ENCODE peak calls at places on chromosomes 6 and 20, in ten cellular contexts. One of them, this sample, is unnamed. For H3K27me3, the result is how much of the 10 kb centered on the place peaks cover.

GRCh38 chr6:35014341-35014740 is 125.3 kb downstream of the ANKS1A start:
- DNase-seq in CD8-positive, alpha-beta T cell: no peak
- DNase-seq in left lung: no peak
- DNase-seq in keratinocyte: no peak
- DNase-seq in brain microvascular endothelial cell: no peak
- DNase-seq in AG04450: no peak
- DNase-seq in prostate gland: no peak
- DNase-seq in stomach: no peak
- DNase-seq in cardiac muscle cell: no peak
- DNase-seq in pancreas: no peak
- DNase-seq in this sample: no peak

GRCh38 chr6:106546322-106547052 is 82.8 kb downstream of the RTN4IP1 start:
- DNase-seq in keratinocyte: peak
- DNase-seq in prostate gland: no peak
- DNase-seq in left lung: no peak
- DNase-seq in cardiac muscle cell: no peak
- DNase-seq in pancreas: no peak
- DNase-seq in stomach: no peak
- DNase-seq in brain microvascular endothelial cell: peak
- DNase-seq in AG04450: peak
- DNase-seq in CD8-positive, alpha-beta T cell: no peak
- DNase-seq in this sample: no peak

GRCh38 chr6:118509009-118509617 is 39.0 kb upstream of the PLN start:
- DNase-seq in AG04450: peak
- DNase-seq in cardiac muscle cell: peak
- DNase-seq in CD8-positive, alpha-beta T cell: no peak
- DNase-seq in keratinocyte: no peak
- DNase-seq in left lung: no peak
- DNase-seq in brain microvascular endothelial cell: peak
- DNase-seq in pancreas: no peak
- DNase-seq in prostate gland: no peak
- DNase-seq in stomach: no peak
- DNase-seq in this sample: no peak

GRCh38 chr6:106702451-106703110 is 73.2 kb downstream of the QRSL1 start:
- DNase-seq in stomach: peak
- DNase-seq in left lung: no peak
- DNase-seq in pancreas: no peak
- DNase-seq in CD8-positive, alpha-beta T cell: no peak
- DNase-seq in cardiac muscle cell: no peak
- DNase-seq in AG04450: no peak
- DNase-seq in prostate gland: peak
- DNase-seq in keratinocyte: no peak
- DNase-seq in brain microvascular endothelial cell: no peak
- DNase-seq in this sample: no peak

GRCh38 chr20:18443841-18444240 is 23.0 kb downstream of the DZANK1 start:
- DNase-seq in prostate gland: no peak
- DNase-seq in CD8-positive, alpha-beta T cell: no peak
- DNase-seq in brain microvascular endothelial cell: no peak
- DNase-seq in AG04450: no peak
- DNase-seq in pancreas: no peak
- DNase-seq in stomach: no peak
- DNase-seq in cardiac muscle cell: no peak
- DNase-seq in keratinocyte: no peak
- DNase-seq in left lung: no peak
- DNase-seq in this sample: no peak

GRCh38 chr6:63764318-63764916 is 128.8 kb downstream of the PHF3 start:
- DNase-seq in cardiac muscle cell: peak
- DNase-seq in left lung: no peak
- DNase-seq in brain microvascular endothelial cell: no peak
- DNase-seq in stomach: no peak
- DNase-seq in AG04450: peak
- DNase-seq in prostate gland: no peak
- DNase-seq in keratinocyte: no peak
- DNase-seq in CD8-positive, alpha-beta T cell: no peak
- DNase-seq in pancreas: no peak
- DNase-seq in this sample: no peak

GRCh38 chr20:61628901-61629300 is 376.8 kb downstream of the CDH4 start:
- DNase-seq in keratinocyte: peak
- DNase-seq in prostate gland: no peak
- DNase-seq in brain microvascular endothelial cell: no peak
- DNase-seq in cardiac muscle cell: no peak
- DNase-seq in AG04450: no peak
- DNase-seq in CD8-positive, alpha-beta T cell: no peak
- DNase-seq in pancreas: no peak
- DNase-seq in left lung: no peak
- DNase-seq in stomach: no peak
- DNase-seq in this sample: no peak

GRCh38 chr6:11734861-11735652 is 43.5 kb downstream of the ADTRP start:
- DNase-seq in keratinocyte: no peak
- DNase-seq in prostate gland: peak
- DNase-seq in left lung: no peak
- DNase-seq in brain microvascular endothelial cell: no peak
- DNase-seq in stomach: no peak
- DNase-seq in cardiac muscle cell: no peak
- DNase-seq in pancreas: no peak
- DNase-seq in AG04450: no peak
- DNase-seq in CD8-positive, alpha-beta T cell: no peak
- DNase-seq in this sample: no peak

GRCh38 chr20:4009305-4009704 is 6.1 kb downstream of the RNF24 start:
- DNase-seq in pancreas: no peak
- DNase-seq in CD8-positive, alpha-beta T cell: no peak
- DNase-seq in left lung: no peak
- DNase-seq in prostate gland: no peak
- DNase-seq in keratinocyte: no peak
- DNase-seq in brain microvascular endothelial cell: no peak
- DNase-seq in stomach: no peak
- DNase-seq in cardiac muscle cell: no peak
- DNase-seq in AG04450: no peak
- DNase-seq in this sample: no peak

GRCh38 chr6:101887532-101887931 is 494.0 kb downstream of the GRIK2 start:
- DNase-seq in AG04450: no peak
- DNase-seq in pancreas: no peak
- DNase-seq in stomach: no peak
- DNase-seq in prostate gland: no peak
- DNase-seq in CD8-positive, alpha-beta T cell: no peak
- DNase-seq in keratinocyte: no peak
- DNase-seq in brain microvascular endothelial cell: no peak
- DNase-seq in cardiac muscle cell: no peak
- DNase-seq in left lung: no peak
- DNase-seq in this sample: no peak

GRCh38 chr6:156612361-156612760 is 164.8 kb upstream of the ARID1B start:
- DNase-seq in left lung: no peak
- DNase-seq in cardiac muscle cell: no peak
- DNase-seq in AG04450: no peak
- DNase-seq in brain microvascular endothelial cell: no peak
- DNase-seq in pancreas: no peak
- DNase-seq in prostate gland: no peak
- DNase-seq in CD8-positive, alpha-beta T cell: no peak
- DNase-seq in keratinocyte: no peak
- DNase-seq in stomach: no peak
- DNase-seq in this sample: no peak

GRCh38 chr6:166786704-166787293 is 159.7 kb upstream of the RPS6KA2 start:
- DNase-seq in cardiac muscle cell: peak
- DNase-seq in pancreas: no peak
- DNase-seq in keratinocyte: peak
- DNase-seq in CD8-positive, alpha-beta T cell: no peak
- DNase-seq in brain microvascular endothelial cell: peak
- DNase-seq in prostate gland: peak
- DNase-seq in AG04450: peak
- DNase-seq in left lung: no peak
- DNase-seq in stomach: no peak
- DNase-seq in this sample: no peak

GRCh38 chr6:137746264-137746663 is 120.8 kb upstream of the TNFAIP3 start:
- DNase-seq in AG04450: no peak
- DNase-seq in brain microvascular endothelial cell: no peak
- DNase-seq in stomach: no peak
- DNase-seq in cardiac muscle cell: no peak
- DNase-seq in CD8-positive, alpha-beta T cell: no peak
- DNase-seq in left lung: no peak
- DNase-seq in pancreas: no peak
- DNase-seq in prostate gland: no peak
- DNase-seq in keratinocyte: no peak
- DNase-seq in this sample: no peak

GRCh38 chr6:168428052-168428829 is 12.7 kb upstream of the SMOC2 start:
- DNase-seq in left lung: no peak
- DNase-seq in prostate gland: no peak
- DNase-seq in CD8-positive, alpha-beta T cell: no peak
- DNase-seq in brain microvascular endothelial cell: no peak
- DNase-seq in cardiac muscle cell: no peak
- DNase-seq in stomach: peak
- DNase-seq in pancreas: no peak
- DNase-seq in AG04450: no peak
- DNase-seq in keratinocyte: no peak
- DNase-seq in this sample: no peak

GRCh38 chr6:96837138-96837971 is at the start of gene GPR63:
- DNase-seq in brain microvascular endothelial cell: peak
- DNase-seq in stomach: peak
- DNase-seq in keratinocyte: peak
- DNase-seq in CD8-positive, alpha-beta T cell: no peak
- DNase-seq in AG04450: peak
- DNase-seq in prostate gland: peak
- DNase-seq in pancreas: peak
- DNase-seq in cardiac muscle cell: peak
- DNase-seq in left lung: peak
- DNase-seq in this sample: peak

GRCh38 chr6:52390361-52390727 is 28.4 kb downstream of the PAQR8 start:
- DNase-seq in AG04450: no peak
- DNase-seq in left lung: no peak
- DNase-seq in CD8-positive, alpha-beta T cell: peak
- DNase-seq in keratinocyte: peak
- DNase-seq in pancreas: no peak
- DNase-seq in stomach: no peak
- DNase-seq in cardiac muscle cell: no peak
- DNase-seq in prostate gland: peak
- DNase-seq in brain microvascular endothelial cell: peak
- DNase-seq in this sample: no peak

GRCh38 chr6:74075323-74075722 is 379.3 kb downstream of the CD109 start:
- DNase-seq in CD8-positive, alpha-beta T cell: no peak
- DNase-seq in stomach: no peak
- DNase-seq in cardiac muscle cell: no peak
- DNase-seq in left lung: no peak
- DNase-seq in AG04450: no peak
- DNase-seq in pancreas: no peak
- DNase-seq in prostate gland: no peak
- DNase-seq in brain microvascular endothelial cell: no peak
- DNase-seq in keratinocyte: no peak
- DNase-seq in this sample: peak

GRCh38 chr20:25066386-25066785 is 8.4 kb upstream of the ACSS1 start:
- DNase-seq in pancreas: no peak
- DNase-seq in prostate gland: no peak
- DNase-seq in keratinocyte: no peak
- DNase-seq in AG04450: no peak
- DNase-seq in stomach: peak
- DNase-seq in left lung: peak
- DNase-seq in brain microvascular endothelial cell: no peak
- DNase-seq in cardiac muscle cell: no peak
- DNase-seq in CD8-positive, alpha-beta T cell: no peak
- DNase-seq in this sample: peak

GRCh38 chr20:51739722-51740249 is 28.4 kb downstream of the ATP9A start:
- DNase-seq in stomach: no peak
- DNase-seq in cardiac muscle cell: no peak
- DNase-seq in CD8-positive, alpha-beta T cell: no peak
- DNase-seq in brain microvascular endothelial cell: no peak
- DNase-seq in prostate gland: no peak
- DNase-seq in keratinocyte: no peak
- DNase-seq in left lung: no peak
- DNase-seq in AG04450: no peak
- DNase-seq in pancreas: no peak
- DNase-seq in this sample: no peak

GRCh38 chr20:34334654-34335407 is 28.2 kb upstream of the ITCH start:
- DNase-seq in AG04450: no peak
- DNase-seq in stomach: no peak
- DNase-seq in pancreas: no peak
- DNase-seq in brain microvascular endothelial cell: no peak
- DNase-seq in prostate gland: no peak
- DNase-seq in CD8-positive, alpha-beta T cell: no peak
- DNase-seq in keratinocyte: no peak
- DNase-seq in cardiac muscle cell: no peak
- DNase-seq in left lung: no peak
- DNase-seq in this sample: no peak

GRCh38 chr6:31898200-31899011 is 908 bp upstream of the EHMT2 start:
- DNase-seq in brain microvascular endothelial cell: no peak
- DNase-seq in keratinocyte: no peak
- DNase-seq in prostate gland: no peak
- DNase-seq in left lung: no peak
- DNase-seq in pancreas: no peak
- DNase-seq in CD8-positive, alpha-beta T cell: no peak
- DNase-seq in AG04450: no peak
- DNase-seq in cardiac muscle cell: peak
- DNase-seq in stomach: no peak
- DNase-seq in this sample: no peak
- TF ChIP-seq CTCF in brain microvascular endothelial cell: no peak
- TF ChIP-seq CTCF in keratinocyte: no peak
- TF ChIP-seq CTCF in prostate gland: no peak
- TF ChIP-seq CTCF in left lung: no peak
- TF ChIP-seq CTCF in pancreas: no peak
- TF ChIP-seq CTCF in CD8-positive, alpha-beta T cell: no peak
- TF ChIP-seq CTCF in AG04450: no peak
- TF ChIP-seq CTCF in cardiac muscle cell: no peak
- TF ChIP-seq CTCF in stomach: no peak
- TF ChIP-seq CTCF in this sample: no peak

GRCh38 chr6:135897087-135897486 is 45.6 kb downstream of the PDE7B start:
- DNase-seq in CD8-positive, alpha-beta T cell: no peak
- DNase-seq in cardiac muscle cell: no peak
- DNase-seq in AG04450: no peak
- DNase-seq in stomach: no peak
- DNase-seq in prostate gland: no peak
- DNase-seq in pancreas: no peak
- DNase-seq in brain microvascular endothelial cell: no peak
- DNase-seq in left lung: no peak
- DNase-seq in keratinocyte: no peak
- DNase-seq in this sample: no peak

GRCh38 chr6:135895231-135895931 is 43.9 kb downstream of the PDE7B start:
- DNase-seq in left lung: no peak
- DNase-seq in keratinocyte: no peak
- DNase-seq in cardiac muscle cell: no peak
- DNase-seq in pancreas: no peak
- DNase-seq in brain microvascular endothelial cell: no peak
- DNase-seq in AG04450: no peak
- DNase-seq in prostate gland: no peak
- DNase-seq in CD8-positive, alpha-beta T cell: no peak
- DNase-seq in stomach: no peak
- DNase-seq in this sample: no peak
- H3K27ac ChIP-seq in left lung: no peak
- H3K27ac ChIP-seq in keratinocyte: no peak
- H3K27ac ChIP-seq in cardiac muscle cell: no peak
- H3K27ac ChIP-seq in pancreas: no peak
- H3K27ac ChIP-seq in brain microvascular endothelial cell: no peak
- H3K27ac ChIP-seq in AG04450: no peak
- H3K27ac ChIP-seq in prostate gland: no peak
- H3K27ac ChIP-seq in CD8-positive, alpha-beta T cell: no peak
- H3K27ac ChIP-seq in stomach: no peak
- H3K27ac ChIP-seq in this sample: no peak

GRCh38 chr20:50519036-50519780 is 9.0 kb downstream of the PTPN1 start:
- DNase-seq in prostate gland: no peak
- DNase-seq in CD8-positive, alpha-beta T cell: no peak
- DNase-seq in left lung: no peak
- DNase-seq in cardiac muscle cell: no peak
- DNase-seq in brain microvascular endothelial cell: no peak
- DNase-seq in keratinocyte: no peak
- DNase-seq in stomach: no peak
- DNase-seq in AG04450: no peak
- DNase-seq in pancreas: no peak
- DNase-seq in this sample: no peak
- H3K27me3 ChIP-seq in prostate gland: under half
- H3K27me3 ChIP-seq in CD8-positive, alpha-beta T cell: under half
- H3K27me3 ChIP-seq in left lung: under half
- H3K27me3 ChIP-seq in cardiac muscle cell: under half
- H3K27me3 ChIP-seq in brain microvascular endothelial cell: under half
- H3K27me3 ChIP-seq in keratinocyte: under half
- H3K27me3 ChIP-seq in stomach: under half
- H3K27me3 ChIP-seq in AG04450: under half
- H3K27me3 ChIP-seq in pancreas: under half
- H3K27me3 ChIP-seq in this sample: under half

GRCh38 chr20:23074052-23074451 is 12.1 kb downstream of the CD93 start:
- DNase-seq in CD8-positive, alpha-beta T cell: no peak
- DNase-seq in left lung: no peak
- DNase-seq in cardiac muscle cell: no peak
- DNase-seq in brain microvascular endothelial cell: no peak
- DNase-seq in pancreas: no peak
- DNase-seq in AG04450: no peak
- DNase-seq in prostate gland: no peak
- DNase-seq in keratinocyte: no peak
- DNase-seq in stomach: no peak
- DNase-seq in this sample: no peak
- TF ChIP-seq CTCF in CD8-positive, alpha-beta T cell: no peak
- TF ChIP-seq CTCF in left lung: no peak
- TF ChIP-seq CTCF in cardiac muscle cell: no peak
- TF ChIP-seq CTCF in brain microvascular endothelial cell: no peak
- TF ChIP-seq CTCF in pancreas: no peak
- TF ChIP-seq CTCF in AG04450: no peak
- TF ChIP-seq CTCF in prostate gland: no peak
- TF ChIP-seq CTCF in keratinocyte: peak
- TF ChIP-seq CTCF in stomach: no peak
- TF ChIP-seq CTCF in this sample: no peak

This sample was measured in gastrocnemius medialis.